ENCODE peak calls at places on chromosome 9, in six cellular contexts. D is T-helper 17 cell; W is H1; V is stimulated activated CD4-positive, alpha-beta T cell treated with anti-CD3 and anti-CD28 coated beads, Interleukin-4, amount 100 ng/mL, for 1 hour; N is ovary; Y is ACHN. B is an unnamed sample.

GRCh38 chr9:89427621-89428221 is 70.2 kb downstream of the SEMA4D start:
- DNase-seq in D (no peak), W (no peak), V (peak), N (no peak), Y (no peak), B (peak)

GRCh38 chr9:18184034-18184800 is 289.7 kb upstream of the ADAMTSL1 start:
- DNase-seq in D (no peak), W (no peak), V (no peak), N (no peak), Y (peak), B (no peak)

GRCh38 chr9:85645909-85646627 is 95.7 kb downstream of the AGTPBP1 start:
- DNase-seq in D (no peak), W (no peak), V (no peak), N (no peak), Y (no peak), B (no peak)

GRCh38 chr9:2106666-2107065 is 91.5 kb downstream of the SMARCA2 start:
- DNase-seq in D (no peak), W (no peak), V (no peak), N (no peak), Y (no peak), B (no peak)

GRCh38 chr9:137071282-137071681 is 925 bp upstream of the SAPCD2 start:
- DNase-seq in D (no peak), W (no peak), V (no peak), N (no peak), Y (no peak), B (no peak)

GRCh38 chr9:99486684-99487083 is 264.6 kb downstream of the SEC61B start:
- DNase-seq in D (no peak), W (no peak), V (no peak), N (no peak), Y (no peak), B (no peak)

GRCh38 chr9:121201045-121201737 is 478 bp downstream of the RAB14 start:
- DNase-seq in D (peak), W (no peak), V (peak), N (no peak), Y (peak), B (peak)

GRCh38 chr9:130383350-130383715 is 61.4 kb upstream of the ASS1 start:
- DNase-seq in D (no peak), W (no peak), V (no peak), N (no peak), Y (no peak), B (no peak)

GRCh38 chr9:125747053-125747764 is at the start of gene PBX3:
- DNase-seq in D (peak), W (no peak), V (peak), N (peak), Y (peak), B (peak)

GRCh38 chr9:16316406-16316805 is 554.1 kb downstream of the BNC2 start:
- DNase-seq in D (no peak), W (no peak), V (no peak), N (no peak), Y (no peak), B (no peak)

GRCh38 chr9:27489087-27489876 is 34.8 kb upstream of the IFNK start:
- DNase-seq in D (no peak), W (no peak), V (no peak), N (no peak), Y (no peak), B (no peak)

GRCh38 chr9:74960548-74960947 is 7.8 kb upstream of the C9orf40 start:
- DNase-seq in D (no peak), W (no peak), V (no peak), N (no peak), Y (no peak), B (no peak)

GRCh38 chr9:135098400-135099105 is 11.1 kb downstream of the OLFM1 start:
- DNase-seq in D (no peak), W (peak), V (no peak), N (no peak), Y (peak), B (no peak)

GRCh38 chr9:111399772-111400563 is 69.9 kb upstream of the OR2K2 start:
- DNase-seq in D (no peak), W (peak), V (no peak), N (no peak), Y (peak), B (no peak)

GRCh38 chr9:12640021-12640587 is 53.1 kb upstream of the TYRP1 start:
- DNase-seq in D (no peak), W (no peak), V (no peak), N (no peak), Y (peak), B (no peak)